ENCODE peak calls at places on chromosomes 4 and X, in five cellular contexts. Q, X, I, O and G are unnamed samples.

GRCh38 chr4:186348433-186348832 is 82.4 kb downstream of the F11 start:
- DNase-seq in X (no peak), O (no peak), I (peak), Q (no peak), G (no peak)

GRCh38 chr4:108834167-108834566 is 71.3 kb upstream of the ETNPPL start:
- DNase-seq in X (no peak), O (peak), I (no peak), Q (no peak), G (no peak)

GRCh38 chr4:166165829-166166420 is 292.9 kb downstream of the TLL1 start:
- DNase-seq in Q (no peak), O (peak), X (peak), I (peak), G (no peak)

GRCh38 chr4:66307641-66308438 is 637.6 kb upstream of the EPHA5 start:
- DNase-seq in Q (no peak), I (no peak), X (no peak), O (no peak), G (no peak)

GRCh38 chr4:173367285-173367684 is 3.5 kb upstream of the SAP30 start:
- DNase-seq in O (peak), X (no peak), I (no peak), Q (no peak), G (no peak)

GRCh38 chr4:97123573-97123972 is 1019.7 kb downstream of the STPG2 start:
- DNase-seq in Q (no peak), I (no peak), X (no peak), O (no peak), G (no peak)

GRCh38 chrX:130224810-130225209 is 43.9 kb downstream of the ZNF280C start:
- DNase-seq in Q (no peak), I (no peak), X (no peak), O (no peak), G (no peak)

GRCh38 chrX:72713130-72713529 is 976 bp downstream of the PHKA1 start:
- DNase-seq in O (no peak), Q (no peak), I (no peak), X (no peak), G (no peak)

GRCh38 chrX:24424948-24425347 is 40.1 kb upstream of the PDK3 start:
- DNase-seq in I (no peak), X (peak), Q (no peak), O (no peak), G (no peak)

GRCh38 chr4:69894221-69894620 is 34.3 kb upstream of the SULT1E1 start:
- DNase-seq in Q (no peak), X (no peak), O (no peak), I (no peak), G (no peak)

GRCh38 chrX:64894454-64895038 is 81.7 kb downstream of the ZC4H2 start:
- DNase-seq in I (no peak), X (no peak), Q (no peak), O (peak), G (no peak)

GRCh38 chr4:7647932-7648812 is 213.4 kb upstream of the PSAPL1 start:
- DNase-seq in X (no peak), O (peak), Q (no peak), I (no peak), G (no peak)

GRCh38 chrX:10922158-10922557 is 189.0 kb upstream of the HCCS start:
- DNase-seq in Q (no peak), O (peak), I (no peak), X (peak), G (no peak)

GRCh38 chrX:153984351-153985178 is 12.0 kb downstream of the TMEM187 start:
- DNase-seq in O (no peak), Q (no peak), I (no peak), X (no peak), G (no peak)

GRCh38 chr4:154577324-154577723 is 13.2 kb downstream of the FGA start:
- DNase-seq in Q (no peak), I (no peak), O (no peak), X (no peak), G (no peak)

GRCh38 chr4:163681208-163681821 is 186.8 kb downstream of the TMA16 start:
- DNase-seq in I (peak), X (no peak), O (no peak), Q (no peak), G (no peak)

GRCh38 chrX:57573754-57574153 is 18.1 kb upstream of the ZXDB start:
- DNase-seq in Q (no peak), O (no peak), I (peak), X (no peak), G (no peak)

GRCh38 chr4:32161382-32161781 is 1441.2 kb downstream of the PCDH7 start:
- DNase-seq in Q (no peak), X (no peak), O (peak), I (no peak), G (no peak)

GRCh38 chr4:137997496-137997895 is 244.7 kb downstream of the SLC7A11 start:
- DNase-seq in O (no peak), I (no peak), X (no peak), Q (no peak), G (no peak)

GRCh38 chr4:176242764-176243347 is 26.2 kb downstream of the ASB5 start:
- DNase-seq in Q (no peak), O (no peak), I (no peak), X (no peak), G (no peak)

GRCh38 chr4:134691915-134692314 is 490.3 kb upstream of the PABPC4L start:
- DNase-seq in X (no peak), Q (no peak), O (peak), I (no peak), G (no peak)

GRCh38 chr4:155809835-155810234 is 51.0 kb downstream of the GUCY1B1 start:
- DNase-seq in I (peak), O (peak), X (peak), Q (no peak), G (no peak)

GRCh38 chr4:76546282-76547166 is 111.5 kb downstream of the SHROOM3 start:
- DNase-seq in Q (no peak), X (peak), I (no peak), O (peak), G (no peak)

GRCh38 chr4:101019941-101020401 is 327.4 kb downstream of the PPP3CA start:
- DNase-seq in Q (no peak), I (no peak), O (peak), X (no peak), G (no peak)

GRCh38 chr4:103199009-103199408 is 866 bp upstream of the CENPE start:
- DNase-seq in I (no peak), O (no peak), X (no peak), Q (no peak), G (no peak)

GRCh38 chr4:186132577-186133277 is 28.2 kb downstream of the FAM149A start:
- DNase-seq in O (peak), X (no peak), Q (no peak), I (no peak), G (no peak)

GRCh38 chrX:71098302-71098701 is 2.7 kb downstream of the FOXO4 start:
- DNase-seq in O (peak), I (peak), X (no peak), Q (peak), G (no peak)

GRCh38 chrX:22110729-22111494 is 78.8 kb downstream of the PHEX start:
- DNase-seq in X (no peak), O (no peak), I (no peak), Q (no peak), G (no peak)

GRCh38 chr4:173272987-173273386 is 61.2 kb downstream of the HMGB2 start:
- DNase-seq in Q (no peak), O (peak), I (no peak), X (no peak), G (no peak)

GRCh38 chrX:129983575-129984131 is 1.2 kb downstream of the BCORL1 start:
- DNase-seq in I (peak), Q (no peak), X (no peak), O (no peak), G (peak)

GRCh38 chr4:33073811-33074210 is 2353.6 kb downstream of the PCDH7 start:
- DNase-seq in I (no peak), O (no peak), Q (no peak), X (no peak), G (no peak)

GRCh38 chrX:154511761-154512160 is 4.3 kb downstream of the FAM3A start:
- DNase-seq in O (no peak), X (no peak), Q (no peak), I (no peak), G (no peak)

GRCh38 chrX:23228454-23228853 is 106.2 kb upstream of the PTCHD1 start:
- DNase-seq in I (no peak), X (no peak), Q (no peak), O (no peak), G (no peak)

GRCh38 chr4:149029056-149029651 is 586.9 kb upstream of the NR3C2 start:
- DNase-seq in O (peak), Q (no peak), X (no peak), I (no peak), G (no peak)

GRCh38 chr4:19983072-19983471 is 268.6 kb upstream of the SLIT2 start:
- DNase-seq in Q (no peak), O (peak), I (no peak), X (peak), G (no peak)

GRCh38 chr4:16125571-16126445 is 42.0 kb upstream of the PROM1 start:
- DNase-seq in X (no peak), O (no peak), Q (no peak), I (peak), G (no peak)